ENCODE peak calls at places on chromosomes 3 and 15, in ten cellular contexts. A is uterus, I is adrenal gland, U is Peyer's patch, D is gastrocnemius medialis, F is lower leg skin, C is breast epithelium, V is K562, J is ovary, K is body of pancreas. W is an unnamed sample.
A peak's percentile ranks its signal among the peaks of the same experiment; 100 is the strongest.

GRCh38 chr3:181739628-181740027 is 27.9 kb downstream of the SOX2 start:
- DNase-seq in A (no peak), I (no peak), U (no peak), D (no peak), F (no peak), C (no peak), V (no peak), J (no peak), K (no peak), W (no peak)

GRCh38 chr15:70348581-70349344 is 251.0 kb upstream of the TLE3 start:
- DNase-seq in A (peak; percentile 41), I (peak; percentile 64), U (no peak), D (no peak), F (peak; percentile 83), C (peak; percentile 65), V (no peak), J (no peak), K (no peak), W (no peak)

GRCh38 chr15:73295630-73296286 is 73.0 kb downstream of the HCN4 start:
- DNase-seq in A (no peak), I (no peak), U (no peak), D (no peak), F (no peak), C (no peak), V (no peak), J (no peak), K (no peak), W (no peak)

GRCh38 chr15:50051811-50052419 is 67.1 kb downstream of the ATP8B4 start:
- DNase-seq in A (peak; percentile 74), I (peak; percentile 60), U (no peak), D (no peak), F (peak; percentile 51), C (no peak), V (peak; percentile 50), J (peak; percentile 45), K (peak; percentile 49), W (peak; percentile 2)

GRCh38 chr15:80547264-80547663 is 143.1 kb downstream of the ARNT2 start:
- DNase-seq in A (no peak), I (no peak), U (no peak), D (no peak), F (no peak), C (no peak), V (no peak), J (no peak), K (no peak), W (no peak)

GRCh38 chr15:63041982-63042878 is at the start of gene TPM1:
- DNase-seq in A (peak; percentile 93), I (peak; percentile 59), U (peak; percentile 76), D (peak; percentile 63), F (peak; percentile 75), C (peak; percentile 93), V (no peak), J (peak; percentile 87), K (peak; percentile 85), W (peak; percentile 67)

GRCh38 chr15:91919014-91919534 is 65.6 kb downstream of the SLCO3A1 start:
- DNase-seq in A (no peak), I (no peak), U (no peak), D (no peak), F (no peak), C (no peak), V (no peak), J (no peak), K (no peak), W (no peak)

GRCh38 chr15:49066374-49066773 is 20.1 kb upstream of the SECISBP2L start:
- DNase-seq in A (no peak), I (no peak), U (no peak), D (no peak), F (no peak), C (no peak), V (no peak), J (no peak), K (no peak), W (no peak)

GRCh38 chr3:190301591-190301990 is 20.7 kb downstream of the CLDN1 start:
- DNase-seq in A (no peak), I (no peak), U (no peak), D (no peak), F (no peak), C (no peak), V (no peak), J (no peak), K (no peak), W (no peak)

GRCh38 chr3:11228041-11228440 is 44.2 kb upstream of the ATG7 start:
- DNase-seq in A (no peak), I (peak; percentile 38), U (no peak), D (no peak), F (no peak), C (no peak), V (no peak), J (peak; percentile 49), K (no peak), W (no peak)

GRCh38 chr15:91975241-91975978 is 121.9 kb downstream of the SLCO3A1 start:
- DNase-seq in A (no peak), I (peak; percentile 31), U (no peak), D (peak; percentile 46), F (no peak), C (no peak), V (no peak), J (no peak), K (no peak), W (no peak)

GRCh38 chr15:45795487-45796069 is 160.7 kb downstream of the SQOR start:
- DNase-seq in A (no peak), I (no peak), U (no peak), D (no peak), F (no peak), C (no peak), V (peak; percentile 21), J (no peak), K (peak; percentile 54), W (peak; percentile 15)

GRCh38 chr3:113136071-113136470 is 75.3 kb upstream of the BOC start:
- DNase-seq in A (no peak), I (no peak), U (no peak), D (no peak), F (no peak), C (no peak), V (peak; percentile 5), J (no peak), K (no peak), W (no peak)

GRCh38 chr3:194249323-194250103 is 101.6 kb downstream of the CPN2 start:
- DNase-seq in A (no peak), I (no peak), U (no peak), D (no peak), F (no peak), C (no peak), V (no peak), J (peak; percentile 59), K (no peak), W (no peak)

GRCh38 chr15:67176195-67176971 is 78.1 kb downstream of the AAGAB start:
- DNase-seq in A (no peak), I (no peak), U (peak; percentile 81), D (no peak), F (no peak), C (no peak), V (no peak), J (peak; percentile 34), K (peak; percentile 43), W (no peak)

DNA sequence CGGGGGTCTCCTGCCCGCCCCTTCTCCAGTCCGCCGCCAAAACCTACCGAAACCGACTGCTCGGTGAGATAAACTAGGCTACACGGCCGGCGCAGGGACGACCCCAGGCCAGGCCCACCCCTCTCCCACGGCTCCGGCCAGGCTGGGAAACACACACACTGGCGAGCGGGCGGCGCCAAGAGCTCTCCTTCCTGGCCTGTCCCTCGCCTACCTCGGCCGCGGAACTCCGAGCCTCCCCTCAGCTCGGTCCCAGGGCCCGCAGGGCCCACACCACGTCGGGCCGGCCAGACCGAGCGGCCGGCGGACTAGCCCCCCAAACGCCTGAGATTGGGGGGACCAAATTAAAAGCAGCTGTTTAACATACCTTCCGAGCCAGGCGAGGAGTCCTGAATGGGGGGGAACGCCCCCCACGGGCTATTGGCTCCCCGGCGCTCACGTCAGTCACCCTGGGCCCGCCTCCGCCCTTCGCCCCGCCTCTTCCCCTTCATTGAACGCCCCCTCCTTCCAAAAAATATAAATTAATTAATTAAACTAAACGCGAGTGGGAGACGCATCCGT is 4.0 kb upstream of the SIN3A start:
- DNase-seq in A (peak; percentile 89), I (peak; percentile 85), U (peak; percentile 93), D (peak; percentile 70), F (peak; percentile 88), C (peak; percentile 90), V (peak; percentile 92), J (peak; percentile 91), K (peak; percentile 89), W (peak; percentile 65)
- TF ChIP-seq POLR2A in A (peak; percentile 67), I (no peak), U (peak; percentile 13), D (peak; percentile 74), F (no peak), C (peak; percentile 34), V (peak; percentile 63), J (peak; percentile 67), K (peak; percentile 86), W (no peak)

GRCh38 chr3:188402229-188402628 is 248.3 kb downstream of the LPP start:
- DNase-seq in A (no peak), I (no peak), U (no peak), D (no peak), F (no peak), C (no peak), V (no peak), J (no peak), K (no peak), W (no peak)

GRCh38 chr3:188404124-188404523 is 250.2 kb downstream of the LPP start:
- DNase-seq in A (no peak), I (no peak), U (no peak), D (no peak), F (no peak), C (no peak), V (no peak), J (no peak), K (no peak), W (no peak)

GRCh38 chr3:188404701-188405100 is 250.7 kb downstream of the LPP start:
- DNase-seq in A (no peak), I (no peak), U (no peak), D (no peak), F (no peak), C (no peak), V (no peak), J (no peak), K (no peak), W (no peak)

GRCh38 chr3:188401244-188401604 is 247.3 kb downstream of the LPP start:
- DNase-seq in A (no peak), I (no peak), U (no peak), D (no peak), F (no peak), C (no peak), V (no peak), J (no peak), K (no peak), W (no peak)

GRCh38 chr3:188403404-188403803 is 249.4 kb downstream of the LPP start:
- DNase-seq in A (no peak), I (no peak), U (no peak), D (no peak), F (no peak), C (no peak), V (no peak), J (no peak), K (no peak), W (no peak)
- TF ChIP-seq POLR2A in A (no peak), I (no peak), U (no peak), D (no peak), F (no peak), C (no peak), V (no peak), J (no peak), K (no peak), W (no peak)

GRCh38 chr3:126180477-126181397 is at the start of gene ALDH1L1:
- DNase-seq in A (peak; percentile 90), I (peak; percentile 95), U (peak; percentile 65), D (peak; percentile 94), F (no peak), C (no peak), V (no peak), J (peak; percentile 80), K (peak; percentile 95), W (no peak)
- TF ChIP-seq POLR2A in A (no peak), I (peak; percentile 39), U (no peak), D (peak; percentile 83), F (no peak), C (no peak), V (no peak), J (peak; percentile 33), K (peak; percentile 97), W (no peak)

GRCh38 chr15:77224352-77224751 is 153.4 kb upstream of the TSPAN3 start:
- DNase-seq in A (no peak), I (no peak), U (no peak), D (no peak), F (no peak), C (no peak), V (no peak), J (no peak), K (no peak), W (no peak)
- TF ChIP-seq POLR2A in A (no peak), I (no peak), U (no peak), D (no peak), F (no peak), C (no peak), V (no peak), J (no peak), K (no peak), W (no peak)